ENCODE peak calls at places on chromosomes 16 and 17, in eight cellular contexts. D is HepG2, P is suprapubic skin, E is endothelial cell of umbilical vein, N is HCT116, G is stomach, J is H1, R is sigmoid colon. A is an unnamed sample.

GRCh38 chr16:65117701-65118448 is 4.0 kb downstream of the CDH11 start:
- DNase-seq in N (peak), P (no peak), D (peak), J (peak), R (peak), G (peak), E (peak), A (peak)

GRCh38 chr16:2818278-2818876 is 1.3 kb downstream of the PRSS21 start:
- DNase-seq in E (no peak), G (no peak), R (peak), P (peak), N (no peak), D (no peak), J (no peak), A (no peak)

GRCh38 chr16:24848065-24848464 is 2.3 kb downstream of the SLC5A11 start:
- DNase-seq in G (no peak), D (no peak), J (no peak), R (peak), N (peak), P (no peak), E (peak), A (no peak)

GRCh38 chr17:74339537-74340195 is 13.6 kb downstream of the KIF19 start:
- DNase-seq in P (no peak), R (no peak), D (no peak), N (no peak), G (no peak), E (no peak), J (no peak), A (no peak)

GRCh38 chr16:86990451-86990850 is 326.7 kb downstream of the C16orf95 start:
- DNase-seq in G (no peak), E (peak), D (no peak), N (no peak), J (no peak), R (no peak), P (peak), A (no peak)

GRCh38 chr16:58503166-58503862 is 3.4 kb downstream of the NDRG4 start:
- DNase-seq in N (no peak), J (no peak), D (no peak), G (no peak), P (peak), E (no peak), R (peak), A (no peak)

GRCh38 chr16:46706642-46707041 is 17.2 kb downstream of the ORC6 start:
- DNase-seq in G (no peak), D (no peak), R (no peak), N (no peak), E (no peak), J (no peak), P (no peak), A (no peak)

GRCh38 chr17:27295945-27296344 is 2.0 kb downstream of the WSB1 start:
- DNase-seq in G (no peak), J (no peak), E (peak), N (no peak), R (no peak), D (no peak), P (no peak), A (no peak)

GRCh38 chr16:55662641-55663040 is 6.9 kb downstream of the SLC6A2 start:
- DNase-seq in J (no peak), N (no peak), R (no peak), E (no peak), P (peak), D (no peak), G (no peak), A (no peak)

GRCh38 chr16:50038756-50039529 is 13.9 kb downstream of the CNEP1R1 start:
- DNase-seq in E (no peak), N (no peak), J (no peak), D (no peak), G (peak), P (no peak), R (peak), A (no peak)

GRCh38 chr17:31788956-31789355 is 70.1 kb downstream of the COPRS start:
- DNase-seq in E (no peak), D (no peak), P (no peak), G (no peak), R (no peak), N (no peak), J (no peak), A (no peak)

GRCh38 chr17:9702916-9703780 is 57.8 kb downstream of the USP43 start:
- DNase-seq in N (no peak), D (no peak), E (no peak), G (no peak), J (no peak), R (no peak), P (no peak), A (no peak)

GRCh38 chr17:29140631-29141483 is 39.3 kb downstream of the MYO18A start:
- DNase-seq in G (no peak), D (no peak), E (peak), P (no peak), R (no peak), J (no peak), N (no peak), A (no peak)

GRCh38 chr17:45667591-45668171 is 116.4 kb upstream of the CRHR1 start:
- DNase-seq in E (no peak), R (no peak), G (no peak), J (no peak), D (no peak), N (no peak), P (no peak), A (no peak)

GRCh38 chr16:24036614-24037013 is 200.8 kb downstream of the PRKCB start:
- DNase-seq in G (peak), J (peak), E (peak), P (no peak), R (no peak), N (peak), D (peak), A (no peak)

GRCh38 chr17:76725580-76726230 is 701 bp downstream of the JMJD6 start:
- DNase-seq in D (peak), N (no peak), R (peak), P (peak), G (peak), E (peak), J (no peak), A (peak)

DNA sequence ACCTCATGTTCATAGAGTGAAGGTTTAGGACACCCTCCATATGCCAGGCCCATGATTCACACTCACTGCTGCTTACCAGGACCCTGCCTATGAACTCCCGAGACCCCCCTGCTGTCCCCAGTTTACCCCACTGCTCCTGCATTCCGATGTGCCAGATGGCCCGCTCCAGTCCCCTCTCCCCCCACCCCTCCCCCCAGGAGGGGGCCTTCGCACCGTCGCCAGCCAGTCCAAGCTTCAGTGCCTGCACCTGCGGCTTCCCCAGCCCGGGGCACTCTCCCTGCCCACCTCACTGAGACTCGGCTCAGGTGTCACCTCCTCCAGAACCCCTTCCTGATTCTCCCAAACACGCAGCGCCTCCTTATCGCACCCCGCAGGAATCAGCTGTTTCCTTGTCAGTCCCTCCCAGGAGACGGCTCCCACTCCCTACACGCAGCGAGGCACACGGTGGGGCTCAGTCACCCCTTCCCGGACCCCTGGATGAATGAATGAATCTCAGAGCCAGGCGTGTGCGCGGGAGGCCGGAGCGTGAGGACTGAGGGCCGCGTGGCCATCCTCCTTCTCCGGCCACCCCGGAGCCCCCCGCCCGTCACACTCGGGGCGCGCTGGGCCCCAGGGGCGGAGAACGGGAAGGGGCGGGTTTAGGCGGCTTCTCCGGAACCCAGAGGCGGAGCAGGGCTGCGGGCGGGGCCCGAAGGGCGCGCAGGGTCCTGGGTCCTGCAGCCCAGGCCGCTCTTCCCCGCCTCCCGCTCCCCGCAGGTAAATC is 1.7 kb downstream of the MYO1C start:
- DNase-seq in P (no peak), R (peak), N (no peak), J (peak), E (peak), G (peak), D (peak), A (no peak)
- TF ChIP-seq POLR2AphosphoS5 in P (peak), R (peak), N (peak), J (no peak), E (no peak), G (peak), D (peak), A (peak)

DNA sequence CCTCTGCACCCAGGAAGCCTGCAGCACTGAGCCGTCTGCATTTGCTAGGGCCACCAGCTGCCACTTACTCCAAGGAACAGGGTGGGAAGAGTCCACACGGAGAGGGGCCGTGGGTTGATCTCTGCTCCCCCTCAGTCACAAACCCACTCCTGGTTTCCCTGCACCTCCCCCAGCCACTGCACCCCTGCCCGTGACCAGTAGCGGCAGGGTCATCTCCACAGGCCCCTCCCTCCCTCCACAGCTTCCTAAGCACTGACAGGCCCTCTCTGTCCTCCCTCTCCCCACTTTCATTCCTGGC is 75.2 kb downstream of the RBFOX3 start:
- DNase-seq in N (no peak), G (no peak), D (no peak), R (no peak), J (no peak), E (no peak), P (no peak), A (no peak)
- H3K4me3 ChIP-seq in N (no peak), G (no peak), D (no peak), R (no peak), J (no peak), E (no peak), P (no peak), A (no peak)

GRCh38 chr16:66247516-66248089 is 118.9 kb upstream of the CDH5 start:
- DNase-seq in D (no peak), N (no peak), R (peak), P (no peak), J (no peak), G (no peak), E (no peak), A (no peak)

GRCh38 chr16:66254106-66254505 is 112.4 kb upstream of the CDH5 start:
- DNase-seq in J (no peak), N (no peak), D (no peak), P (no peak), E (no peak), G (no peak), R (peak), A (no peak)

GRCh38 chr16:66251406-66252160 is 114.9 kb upstream of the CDH5 start:
- DNase-seq in G (no peak), R (peak), N (no peak), D (no peak), P (no peak), J (no peak), E (no peak), A (no peak)

GRCh38 chr16:66248096-66248495 is 118.4 kb upstream of the CDH5 start:
- DNase-seq in E (no peak), G (peak), D (no peak), R (peak), P (no peak), J (no peak), N (no peak), A (no peak)

DNA sequence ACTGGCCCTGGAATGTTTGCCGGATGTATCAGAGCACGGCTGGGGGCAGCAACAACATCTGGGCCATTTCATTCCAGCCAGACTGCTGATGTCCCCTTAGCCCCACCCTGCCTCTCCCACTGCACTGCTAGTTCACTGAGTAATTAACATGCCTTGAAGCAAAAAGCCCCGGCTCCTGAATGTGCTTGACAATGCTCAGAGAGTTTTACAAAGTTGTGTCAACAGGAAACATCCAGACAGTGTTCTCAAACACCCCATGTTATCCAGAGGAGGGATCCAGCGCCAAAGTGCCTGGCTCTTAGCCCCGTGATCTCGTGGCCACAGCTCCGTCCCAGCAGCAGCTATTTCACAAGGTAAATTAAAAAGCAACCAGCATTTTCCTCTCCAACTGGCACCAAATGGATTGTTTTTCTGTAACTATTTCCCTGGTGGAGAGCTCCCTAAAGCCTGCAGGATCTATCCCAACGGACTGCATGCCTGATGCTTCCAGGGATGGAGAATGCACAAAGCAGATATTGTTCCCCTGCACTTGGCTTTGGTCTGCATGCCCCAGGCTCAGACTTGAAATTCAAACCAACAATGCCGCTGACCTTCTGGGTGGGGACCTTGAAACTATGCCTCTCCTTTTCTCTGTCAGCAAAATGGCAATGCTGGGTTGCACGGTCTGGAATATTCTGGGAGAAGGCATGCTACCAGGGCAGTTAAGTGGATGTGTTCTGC is 115.6 kb upstream of the CDH5 start:
- DNase-seq in D (no peak), N (no peak), R (peak), J (no peak), P (peak), E (no peak), G (peak), A (peak)
- TF ChIP-seq POLR2AphosphoS5 in D (no peak), N (no peak), R (peak), J (no peak), P (peak), E (no peak), G (no peak), A (peak)

GRCh38 chr16:52545157-52545543 is 1.8 kb downstream of the TOX3 start:
- DNase-seq in P (no peak), D (no peak), E (no peak), J (no peak), N (no peak), G (no peak), R (no peak), A (no peak)
- H3K4me3 ChIP-seq in P (peak), D (peak), E (no peak), J (peak), N (no peak), G (peak), R (peak), A (peak)

DNA sequence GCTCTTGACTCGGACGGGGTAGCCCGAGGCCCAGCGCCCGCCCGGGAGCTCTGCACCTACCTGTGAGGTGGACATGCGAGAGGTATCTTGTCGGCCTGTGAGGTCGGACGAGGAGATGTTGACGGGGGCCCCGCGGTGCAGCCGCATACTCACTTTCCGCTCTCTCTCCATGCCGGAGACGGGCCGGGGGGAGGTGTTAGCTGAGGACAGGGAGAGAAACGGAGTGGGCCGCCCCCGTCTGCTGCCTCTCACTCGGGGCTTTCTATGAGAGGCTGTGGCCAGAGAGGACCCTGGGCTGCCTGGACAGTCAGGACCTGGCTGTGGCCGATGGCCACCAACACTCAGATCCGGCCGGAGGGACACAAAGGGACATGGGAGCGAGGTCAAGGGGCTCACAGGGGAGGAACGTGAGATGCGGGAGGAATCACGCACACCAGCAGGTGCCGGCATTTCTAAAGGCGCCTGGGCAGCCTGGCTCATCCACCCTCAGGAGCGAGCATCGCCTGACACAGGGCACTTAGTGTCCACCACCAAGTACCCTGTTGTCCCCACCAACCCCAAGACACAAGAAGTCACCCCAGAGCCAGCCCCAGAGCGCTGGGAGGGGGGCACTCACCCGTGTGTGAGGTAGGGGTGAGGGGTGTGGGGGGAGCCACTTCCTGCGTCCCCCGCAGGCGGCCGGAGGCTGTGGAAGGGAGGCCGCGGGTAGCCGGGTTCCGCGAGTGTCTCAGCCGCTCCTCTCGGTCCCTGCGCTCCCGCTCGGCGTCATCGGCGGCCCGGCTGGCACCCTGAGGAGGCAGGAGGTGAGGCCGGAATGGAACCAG is 20.2 kb downstream of the SLC16A3 start:
- DNase-seq in N (no peak), J (no peak), P (no peak), R (no peak), E (no peak), D (no peak), G (no peak), A (no peak)
- TF ChIP-seq POLR2AphosphoS5 in N (no peak), J (no peak), P (no peak), R (no peak), E (no peak), D (no peak), G (no peak), A (no peak)

DNA sequence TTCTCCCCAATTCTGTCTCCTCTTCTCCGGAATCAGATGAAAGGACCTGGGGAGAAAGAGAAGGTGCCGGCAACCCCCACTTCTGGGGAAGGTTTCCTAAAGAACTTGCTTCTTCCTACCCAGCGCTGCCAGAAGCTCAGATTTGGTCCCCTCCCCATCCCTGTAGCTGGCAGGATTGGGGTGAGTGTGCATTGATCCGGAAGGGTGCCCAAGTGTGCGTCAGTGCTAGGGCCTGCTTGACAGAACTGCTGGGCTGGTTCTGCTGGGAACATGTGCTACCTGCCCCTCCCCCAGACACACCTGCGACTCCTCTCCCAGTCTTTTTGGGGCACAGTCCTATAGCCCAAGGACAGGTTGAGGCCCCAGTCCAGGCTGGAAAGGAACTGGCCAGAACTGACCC is 3.3 kb downstream of the ARL4D start:
- DNase-seq in G (no peak), P (no peak), J (no peak), D (no peak), E (no peak), N (no peak), R (peak), A (no peak)
- H3K4me3 ChIP-seq in G (no peak), P (peak), J (no peak), D (no peak), E (no peak), N (no peak), R (peak), A (peak)

DNA sequence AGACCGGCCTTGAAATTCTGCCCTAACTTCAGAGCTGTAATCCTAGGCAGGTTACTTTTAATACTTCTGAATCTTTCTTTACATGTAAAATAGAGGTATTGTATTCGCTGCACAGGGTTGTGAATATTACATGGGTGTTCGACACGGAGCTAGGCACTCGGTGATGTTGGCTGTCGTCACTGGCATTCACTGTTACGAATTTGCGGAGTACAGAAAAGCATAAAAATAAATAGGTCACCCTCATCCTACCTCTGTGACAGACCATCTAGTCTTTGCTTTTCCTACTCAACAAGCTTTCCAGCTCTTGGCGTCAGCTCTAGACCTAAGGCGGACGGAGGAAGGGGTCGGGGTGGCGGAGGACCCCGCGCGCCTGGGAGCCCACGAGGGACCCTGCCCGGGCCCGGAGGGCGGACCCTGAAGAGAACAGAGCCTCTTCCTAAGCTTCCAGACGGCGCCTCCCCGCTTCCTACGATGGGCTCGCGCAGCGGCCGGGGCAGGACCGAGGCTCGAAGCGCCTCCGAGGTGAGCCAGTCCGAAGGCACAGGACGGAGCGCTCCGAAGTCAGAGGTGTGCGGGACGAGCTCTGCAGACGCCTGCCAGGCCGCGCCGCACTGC is 877 bp upstream of the SPG7 start:
- DNase-seq in R (no peak), P (no peak), J (no peak), D (no peak), N (no peak), G (peak), E (no peak), A (no peak)
- TF ChIP-seq POLR2AphosphoS5 in R (no peak), P (no peak), J (no peak), D (no peak), N (peak), G (no peak), E (no peak), A (no peak)

GRCh38 chr17:43210576-43210975 is 1.1 kb upstream of the TMEM106A start:
- DNase-seq in J (no peak), R (no peak), D (no peak), P (no peak), N (no peak), E (no peak), G (no peak), A (no peak)

GRCh38 chr17:43212641-43213490 is 1.2 kb downstream of the TMEM106A start:
- DNase-seq in R (no peak), P (peak), J (no peak), E (no peak), D (no peak), N (no peak), G (no peak), A (no peak)

GRCh38 chr17:43213545-43213944 is 1.9 kb downstream of the TMEM106A start:
- DNase-seq in P (peak), D (no peak), N (no peak), G (peak), J (no peak), E (no peak), R (no peak), A (no peak)

GRCh38 chr17:43211123-43211479 is 574 bp upstream of the TMEM106A start:
- DNase-seq in J (no peak), P (no peak), D (no peak), N (no peak), R (no peak), G (no peak), E (no peak), A (no peak)

GRCh38 chr17:43211480-43212402 is at the start of gene TMEM106A:
- DNase-seq in J (peak), P (peak), N (peak), G (peak), E (peak), D (peak), R (peak), A (peak)
- H3K4me3 ChIP-seq in J (peak), P (peak), N (peak), G (peak), E (peak), D (peak), R (peak), A (peak)

A was measured in esophagus muscularis mucosa.